ENCODE peak calls at places on chromosome 3, in nine cellular contexts. One of them, this sample, is unnamed.

GRCh38 chr3:111917300-111917699 is 58.2 kb downstream of the PHLDB2 start:
- DNase-seq in central memory CD4-positive, alpha-beta T cell: no peak
- DNase-seq in activated effector memory CD4-positive, alpha-beta T cell treated with Interleukin-2 at 50 U/mL for 16 hours: no peak
- DNase-seq in activated CD8-positive, alpha-beta memory T cell treated with anti-CD3 and anti-CD28 coated beads for 1 hour: no peak
- DNase-seq in aorta: no peak
- DNase-seq in NCI-H1417: no peak
- DNase-seq in effector CD4-positive, alpha-beta T cell: no peak
- DNase-seq in activated CD4-positive, CD25-positive, alpha-beta regulatory T cell: no peak
- DNase-seq in adrenal gland: no peak
- DNase-seq in this sample: no peak

GRCh38 chr3:156711113-156711512 is 36.7 kb downstream of the TIPARP start:
- DNase-seq in central memory CD4-positive, alpha-beta T cell: no peak
- DNase-seq in activated effector memory CD4-positive, alpha-beta T cell treated with Interleukin-2 at 50 U/mL for 16 hours: no peak
- DNase-seq in activated CD8-positive, alpha-beta memory T cell treated with anti-CD3 and anti-CD28 coated beads for 1 hour: no peak
- DNase-seq in aorta: no peak
- DNase-seq in NCI-H1417: no peak
- DNase-seq in effector CD4-positive, alpha-beta T cell: no peak
- DNase-seq in activated CD4-positive, CD25-positive, alpha-beta regulatory T cell: no peak
- DNase-seq in adrenal gland: no peak
- DNase-seq in this sample: no peak

GRCh38 chr3:151751161-151751560 is 17.4 kb downstream of the AADACL2 start:
- DNase-seq in central memory CD4-positive, alpha-beta T cell: no peak
- DNase-seq in activated effector memory CD4-positive, alpha-beta T cell treated with Interleukin-2 at 50 U/mL for 16 hours: no peak
- DNase-seq in activated CD8-positive, alpha-beta memory T cell treated with anti-CD3 and anti-CD28 coated beads for 1 hour: no peak
- DNase-seq in aorta: no peak
- DNase-seq in NCI-H1417: no peak
- DNase-seq in effector CD4-positive, alpha-beta T cell: no peak
- DNase-seq in activated CD4-positive, CD25-positive, alpha-beta regulatory T cell: no peak
- DNase-seq in adrenal gland: no peak
- DNase-seq in this sample: no peak

GRCh38 chr3:67018105-67018788 is 20.1 kb downstream of the KBTBD8 start:
- DNase-seq in central memory CD4-positive, alpha-beta T cell: no peak
- DNase-seq in activated effector memory CD4-positive, alpha-beta T cell treated with Interleukin-2 at 50 U/mL for 16 hours: no peak
- DNase-seq in activated CD8-positive, alpha-beta memory T cell treated with anti-CD3 and anti-CD28 coated beads for 1 hour: no peak
- DNase-seq in aorta: no peak
- DNase-seq in NCI-H1417: no peak
- DNase-seq in effector CD4-positive, alpha-beta T cell: no peak
- DNase-seq in activated CD4-positive, CD25-positive, alpha-beta regulatory T cell: no peak
- DNase-seq in adrenal gland: peak; percentile 56
- DNase-seq in this sample: peak; percentile 58

GRCh38 chr3:171351676-171352075 is 108.5 kb downstream of the TNIK start:
- DNase-seq in central memory CD4-positive, alpha-beta T cell: no peak
- DNase-seq in activated effector memory CD4-positive, alpha-beta T cell treated with Interleukin-2 at 50 U/mL for 16 hours: no peak
- DNase-seq in activated CD8-positive, alpha-beta memory T cell treated with anti-CD3 and anti-CD28 coated beads for 1 hour: no peak
- DNase-seq in aorta: no peak
- DNase-seq in NCI-H1417: no peak
- DNase-seq in effector CD4-positive, alpha-beta T cell: no peak
- DNase-seq in activated CD4-positive, CD25-positive, alpha-beta regulatory T cell: no peak
- DNase-seq in adrenal gland: no peak
- DNase-seq in this sample: peak; percentile 54

GRCh38 chr3:6066397-6066796 is 794.5 kb upstream of the GRM7 start:
- DNase-seq in central memory CD4-positive, alpha-beta T cell: no peak
- DNase-seq in activated effector memory CD4-positive, alpha-beta T cell treated with Interleukin-2 at 50 U/mL for 16 hours: no peak
- DNase-seq in activated CD8-positive, alpha-beta memory T cell treated with anti-CD3 and anti-CD28 coated beads for 1 hour: no peak
- DNase-seq in aorta: no peak
- DNase-seq in NCI-H1417: no peak
- DNase-seq in effector CD4-positive, alpha-beta T cell: no peak
- DNase-seq in activated CD4-positive, CD25-positive, alpha-beta regulatory T cell: no peak
- DNase-seq in adrenal gland: no peak
- DNase-seq in this sample: peak; percentile 7

GRCh38 chr3:72516361-72516760 is 331.9 kb downstream of the SHQ1 start:
- DNase-seq in central memory CD4-positive, alpha-beta T cell: no peak
- DNase-seq in activated effector memory CD4-positive, alpha-beta T cell treated with Interleukin-2 at 50 U/mL for 16 hours: no peak
- DNase-seq in activated CD8-positive, alpha-beta memory T cell treated with anti-CD3 and anti-CD28 coated beads for 1 hour: no peak
- DNase-seq in aorta: no peak
- DNase-seq in NCI-H1417: no peak
- DNase-seq in effector CD4-positive, alpha-beta T cell: no peak
- DNase-seq in activated CD4-positive, CD25-positive, alpha-beta regulatory T cell: no peak
- DNase-seq in adrenal gland: no peak
- DNase-seq in this sample: no peak

GRCh38 chr3:133886031-133886722 is 9.5 kb downstream of the RAB6B start:
- DNase-seq in central memory CD4-positive, alpha-beta T cell: no peak
- DNase-seq in activated effector memory CD4-positive, alpha-beta T cell treated with Interleukin-2 at 50 U/mL for 16 hours: no peak
- DNase-seq in activated CD8-positive, alpha-beta memory T cell treated with anti-CD3 and anti-CD28 coated beads for 1 hour: no peak
- DNase-seq in aorta: peak; percentile 19
- DNase-seq in NCI-H1417: no peak
- DNase-seq in effector CD4-positive, alpha-beta T cell: no peak
- DNase-seq in activated CD4-positive, CD25-positive, alpha-beta regulatory T cell: no peak
- DNase-seq in adrenal gland: no peak
- DNase-seq in this sample: no peak

GRCh38 chr3:183455064-183455463 is 26.6 kb upstream of the MCF2L2 start:
- DNase-seq in central memory CD4-positive, alpha-beta T cell: no peak
- DNase-seq in activated effector memory CD4-positive, alpha-beta T cell treated with Interleukin-2 at 50 U/mL for 16 hours: no peak
- DNase-seq in activated CD8-positive, alpha-beta memory T cell treated with anti-CD3 and anti-CD28 coated beads for 1 hour: no peak
- DNase-seq in aorta: no peak
- DNase-seq in NCI-H1417: no peak
- DNase-seq in effector CD4-positive, alpha-beta T cell: no peak
- DNase-seq in activated CD4-positive, CD25-positive, alpha-beta regulatory T cell: no peak
- DNase-seq in adrenal gland: no peak
- DNase-seq in this sample: no peak

GRCh38 chr3:30227571-30228301 is 378.7 kb upstream of the TGFBR2 start:
- DNase-seq in central memory CD4-positive, alpha-beta T cell: no peak
- DNase-seq in activated effector memory CD4-positive, alpha-beta T cell treated with Interleukin-2 at 50 U/mL for 16 hours: no peak
- DNase-seq in activated CD8-positive, alpha-beta memory T cell treated with anti-CD3 and anti-CD28 coated beads for 1 hour: no peak
- DNase-seq in aorta: no peak
- DNase-seq in NCI-H1417: no peak
- DNase-seq in effector CD4-positive, alpha-beta T cell: no peak
- DNase-seq in activated CD4-positive, CD25-positive, alpha-beta regulatory T cell: no peak
- DNase-seq in adrenal gland: no peak
- DNase-seq in this sample: no peak

GRCh38 chr3:185250247-185250646 is 3.6 kb downstream of the EHHADH start:
- DNase-seq in central memory CD4-positive, alpha-beta T cell: no peak
- DNase-seq in activated effector memory CD4-positive, alpha-beta T cell treated with Interleukin-2 at 50 U/mL for 16 hours: no peak
- DNase-seq in activated CD8-positive, alpha-beta memory T cell treated with anti-CD3 and anti-CD28 coated beads for 1 hour: no peak
- DNase-seq in aorta: no peak
- DNase-seq in NCI-H1417: no peak
- DNase-seq in effector CD4-positive, alpha-beta T cell: no peak
- DNase-seq in activated CD4-positive, CD25-positive, alpha-beta regulatory T cell: no peak
- DNase-seq in adrenal gland: no peak
- DNase-seq in this sample: no peak

GRCh38 chr3:58528629-58529028 is 8.4 kb downstream of the ACOX2 start:
- DNase-seq in central memory CD4-positive, alpha-beta T cell: no peak
- DNase-seq in activated effector memory CD4-positive, alpha-beta T cell treated with Interleukin-2 at 50 U/mL for 16 hours: no peak
- DNase-seq in activated CD8-positive, alpha-beta memory T cell treated with anti-CD3 and anti-CD28 coated beads for 1 hour: no peak
- DNase-seq in aorta: no peak
- DNase-seq in NCI-H1417: no peak
- DNase-seq in effector CD4-positive, alpha-beta T cell: no peak
- DNase-seq in activated CD4-positive, CD25-positive, alpha-beta regulatory T cell: no peak
- DNase-seq in adrenal gland: peak; percentile 87
- DNase-seq in this sample: peak; percentile 94

GRCh38 chr3:170532573-170532972 is 53.3 kb downstream of the SLC7A14 start:
- DNase-seq in central memory CD4-positive, alpha-beta T cell: no peak
- DNase-seq in activated effector memory CD4-positive, alpha-beta T cell treated with Interleukin-2 at 50 U/mL for 16 hours: no peak
- DNase-seq in activated CD8-positive, alpha-beta memory T cell treated with anti-CD3 and anti-CD28 coated beads for 1 hour: no peak
- DNase-seq in aorta: no peak
- DNase-seq in NCI-H1417: peak; percentile 44
- DNase-seq in effector CD4-positive, alpha-beta T cell: no peak
- DNase-seq in activated CD4-positive, CD25-positive, alpha-beta regulatory T cell: no peak
- DNase-seq in adrenal gland: no peak
- DNase-seq in this sample: no peak

GRCh38 chr3:69160107-69160506 is 37.7 kb upstream of the LMOD3 start:
- DNase-seq in central memory CD4-positive, alpha-beta T cell: no peak
- DNase-seq in activated effector memory CD4-positive, alpha-beta T cell treated with Interleukin-2 at 50 U/mL for 16 hours: no peak
- DNase-seq in activated CD8-positive, alpha-beta memory T cell treated with anti-CD3 and anti-CD28 coated beads for 1 hour: no peak
- DNase-seq in aorta: no peak
- DNase-seq in NCI-H1417: no peak
- DNase-seq in effector CD4-positive, alpha-beta T cell: no peak
- DNase-seq in activated CD4-positive, CD25-positive, alpha-beta regulatory T cell: no peak
- DNase-seq in adrenal gland: no peak
- DNase-seq in this sample: no peak

GRCh38 chr3:22296641-22297040 is 545.6 kb upstream of the ZNF385D start:
- DNase-seq in central memory CD4-positive, alpha-beta T cell: no peak
- DNase-seq in activated effector memory CD4-positive, alpha-beta T cell treated with Interleukin-2 at 50 U/mL for 16 hours: no peak
- DNase-seq in activated CD8-positive, alpha-beta memory T cell treated with anti-CD3 and anti-CD28 coated beads for 1 hour: no peak
- DNase-seq in aorta: no peak
- DNase-seq in NCI-H1417: no peak
- DNase-seq in effector CD4-positive, alpha-beta T cell: no peak
- DNase-seq in activated CD4-positive, CD25-positive, alpha-beta regulatory T cell: no peak
- DNase-seq in adrenal gland: no peak
- DNase-seq in this sample: no peak

GRCh38 chr3:161275919-161276318 is 54.8 kb downstream of the NMD3 start:
- DNase-seq in central memory CD4-positive, alpha-beta T cell: no peak
- DNase-seq in activated effector memory CD4-positive, alpha-beta T cell treated with Interleukin-2 at 50 U/mL for 16 hours: no peak
- DNase-seq in activated CD8-positive, alpha-beta memory T cell treated with anti-CD3 and anti-CD28 coated beads for 1 hour: no peak
- DNase-seq in aorta: no peak
- DNase-seq in NCI-H1417: peak; percentile 85
- DNase-seq in effector CD4-positive, alpha-beta T cell: no peak
- DNase-seq in activated CD4-positive, CD25-positive, alpha-beta regulatory T cell: no peak
- DNase-seq in adrenal gland: no peak
- DNase-seq in this sample: no peak